ENCODE peak calls at places on chromosomes 5 and 9, in six cellular contexts. X is GM13977; C is NCI-H526 treated with DMSO at 0.1 percent for 48 hours; H is GM03348; M is NCI-H510A treated with DMSO at 0.1 percent for 48 hours; A is activated CD8-positive, alpha-beta memory T cell treated with anti-CD3 and anti-CD28 coated beads for 24 hours. Y is an unnamed sample.

GRCh38 chr5:139871624-139872023 is 76.0 kb downstream of the PSD2 start:
- DNase-seq in X (no peak), C (no peak), H (no peak), M (no peak), A (no peak), Y (no peak)

GRCh38 chr9:124553738-124554137 is 46.5 kb upstream of the NR5A1 start:
- DNase-seq in X (no peak), C (no peak), H (peak; percentile 60), M (no peak), A (no peak), Y (no peak)

GRCh38 chr9:76176176-76176575 is 218.1 kb downstream of the RFK start:
- DNase-seq in X (no peak), C (no peak), H (no peak), M (no peak), A (no peak), Y (no peak)

GRCh38 chr5:91586232-91586631 is 203.1 kb upstream of the ARRDC3 start:
- DNase-seq in X (no peak), C (no peak), H (no peak), M (no peak), A (no peak), Y (no peak)

GRCh38 chr5:74183041-74183440 is 457.5 kb downstream of the ENC1 start:
- DNase-seq in X (no peak), C (no peak), H (no peak), M (no peak), A (no peak), Y (no peak)

GRCh38 chr5:6728795-6729183 is 15.6 kb downstream of the TENT4A start:
- DNase-seq in X (no peak), C (no peak), H (no peak), M (no peak), A (no peak), Y (no peak)

GRCh38 chr5:178240772-178241171 is 8.2 kb upstream of the PHYKPL start:
- DNase-seq in X (no peak), C (no peak), H (no peak), M (no peak), A (peak; percentile 70), Y (no peak)

GRCh38 chr5:93209476-93209875 is 371.5 kb downstream of the NR2F1-AS1 start:
- DNase-seq in X (no peak), C (no peak), H (peak; percentile 33), M (no peak), A (no peak), Y (no peak)

GRCh38 chr5:179332741-179333290 is 12.4 kb downstream of the ADAMTS2 start:
- DNase-seq in X (no peak), C (no peak), H (no peak), M (no peak), A (no peak), Y (no peak)

GRCh38 chr5:132009706-132010405 is 1.6 kb downstream of the ACSL6 start:
- DNase-seq in X (no peak), C (no peak), H (no peak), M (no peak), A (peak; percentile 59), Y (peak; percentile 71)

GRCh38 chr5:28903643-28904042 is 1865.3 kb upstream of the CDH9 start:
- DNase-seq in X (no peak), C (no peak), H (no peak), M (peak; percentile 11), A (no peak), Y (no peak)

GRCh38 chr5:54229041-54229780 is 81.2 kb downstream of the ARL15 start:
- DNase-seq in X (peak; percentile 39), C (peak; percentile 2), H (peak; percentile 69), M (peak; percentile 42), A (peak; percentile 86), Y (peak; percentile 63)

GRCh38 chr9:36905101-36906066 is 128.7 kb downstream of the PAX5 start:
- DNase-seq in X (no peak), C (no peak), H (no peak), M (no peak), A (peak; percentile 21), Y (no peak)

GRCh38 chr5:158271155-158271554 is 412.2 kb upstream of the CLINT1 start:
- DNase-seq in X (no peak), C (no peak), H (no peak), M (no peak), A (no peak), Y (no peak)

GRCh38 chr5:54522080-54522479 is 4.5 kb downstream of the SNX18 start:
- DNase-seq in X (no peak), C (no peak), H (no peak), M (no peak), A (no peak), Y (no peak)

GRCh38 chr5:74851026-74851425 is 15.2 kb downstream of the FAM169A start:
- DNase-seq in X (no peak), C (no peak), H (no peak), M (no peak), A (no peak), Y (no peak)

GRCh38 chr9:137162505-137163100 is 7.2 kb downstream of the LRRC26 start:
- DNase-seq in X (no peak), C (peak; percentile 1), H (no peak), M (no peak), A (no peak), Y (no peak)

GRCh38 chr9:132985063-132985350 is 6.5 kb downstream of the GFI1B start:
- DNase-seq in X (no peak), C (no peak), H (no peak), M (no peak), A (no peak), Y (no peak)

GRCh38 chr5:76662521-76662920 is 39.3 kb upstream of the F2RL2 start:
- DNase-seq in X (no peak), C (no peak), H (no peak), M (no peak), A (no peak), Y (no peak)

GRCh38 chr9:106934424-106934823 is 71.5 kb downstream of the ZNF462 start:
- DNase-seq in X (no peak), C (no peak), H (no peak), M (no peak), A (no peak), Y (no peak)

GRCh38 chr5:61321650-61322049 is 10.4 kb upstream of the ZSWIM6 start:
- DNase-seq in X (no peak), C (no peak), H (no peak), M (no peak), A (no peak), Y (no peak)

GRCh38 chr9:91813261-91813795 is 136.7 kb downstream of the ROR2 start:
- DNase-seq in X (no peak), C (no peak), H (no peak), M (no peak), A (peak; percentile 19), Y (no peak)

GRCh38 chr9:74777136-74777879 is 110.4 kb downstream of the TRPM6 start:
- DNase-seq in X (peak; percentile 49), C (no peak), H (peak; percentile 68), M (peak; percentile 5), A (peak; percentile 80), Y (peak; percentile 62)

GRCh38 chr5:98631311-98632054 is 142.0 kb upstream of the RGMB start:
- DNase-seq in X (no peak), C (no peak), H (peak; percentile 74), M (no peak), A (no peak), Y (no peak)

GRCh38 chr5:177369050-177369912 is 11.6 kb downstream of the RGS14 start:
- DNase-seq in X (peak; percentile 77), C (no peak), H (peak; percentile 69), M (no peak), A (no peak), Y (peak; percentile 65)